ENCODE peak calls at places on chromosomes 6 and 20, in four cellular contexts. K is omental fat pad, C is IMR-90, E is neural crest cell. O is an unnamed sample.

GRCh38 chr6:146210406-146211068 is 181.7 kb downstream of the GRM1 start:
- DNase-seq in E (no peak), C (no peak), K (no peak), O (no peak)

GRCh38 chr6:36169023-36170007 is 27.2 kb upstream of the BRPF3 start:
- DNase-seq in C (no peak), K (no peak), E (no peak), O (no peak)

GRCh38 chr6:135465307-135465706 is 32.2 kb downstream of the AHI1 start:
- DNase-seq in C (no peak), K (no peak), E (no peak), O (no peak)

GRCh38 chr20:37401282-37401929 is 55.5 kb downstream of the SRC start:
- DNase-seq in E (no peak), K (no peak), C (no peak), O (no peak)

GRCh38 chr20:9280654-9281053 is 211.8 kb downstream of the PLCB4 start:
- DNase-seq in C (peak; percentile 21), K (no peak), E (no peak), O (no peak)

GRCh38 chr6:98808522-98809210 is 25.7 kb upstream of the POU3F2 start:
- DNase-seq in C (no peak), E (no peak), K (no peak), O (no peak)

GRCh38 chr6:82589509-82590206 is 226.0 kb downstream of the TPBG start:
- DNase-seq in E (no peak), K (no peak), C (peak; percentile 64), O (peak; percentile 76)

GRCh38 chr6:38149526-38149925 is 330.0 kb downstream of the ZFAND3 start:
- DNase-seq in K (no peak), C (peak; percentile 49), E (no peak), O (no peak)

GRCh38 chr6:157764346-157765068 is 58.5 kb upstream of the SNX9 start:
- DNase-seq in C (peak; percentile 100), E (no peak), K (peak; percentile 56), O (peak; percentile 99)

GRCh38 chr6:151765444-151765886 is 42.0 kb upstream of the ESR1 start:
- DNase-seq in K (no peak), E (peak; percentile 46), C (peak; percentile 77), O (peak; percentile 81)

GRCh38 chr6:52045033-52045432 is 42.4 kb downstream of the PKHD1 start:
- DNase-seq in C (no peak), E (no peak), K (no peak), O (no peak)

GRCh38 chr6:72262254-72262653 is 359.6 kb upstream of the KCNQ5 start:
- DNase-seq in K (no peak), E (no peak), C (no peak), O (no peak)

GRCh38 chr20:31595654-31596411 is 9.3 kb upstream of the ID1 start:
- DNase-seq in C (peak; percentile 86), K (peak; percentile 41), E (peak; percentile 68), O (peak; percentile 99)

GRCh38 chr6:21597706-21598273 is 4.2 kb downstream of the SOX4 start:
- DNase-seq in K (no peak), C (no peak), E (no peak), O (peak; percentile 54)

GRCh38 chr6:113464959-113465358 is 392.2 kb upstream of the MARCKS start:
- DNase-seq in K (no peak), E (no peak), C (peak; percentile 85), O (peak; percentile 50)

GRCh38 chr20:57458400-57459160 is 66.4 kb downstream of the CTCFL start:
- DNase-seq in C (no peak), K (no peak), E (no peak), O (no peak)

GRCh38 chr6:161919711-161920110 is 645.9 kb upstream of the AGPAT4 start:
- DNase-seq in E (no peak), C (no peak), K (no peak), O (no peak)

GRCh38 chr6:33192671-33193602 is 670 bp upstream of the COL11A2 start:
- DNase-seq in C (no peak), E (peak; percentile 37), K (no peak), O (no peak)

GRCh38 chr6:40413231-40413755 is 173.9 kb downstream of the LRFN2 start:
- DNase-seq in K (no peak), C (no peak), E (no peak), O (no peak)

GRCh38 chr6:101393291-101394251 is at the start of gene GRIK2:
- DNase-seq in C (peak; percentile 47), K (no peak), E (peak; percentile 63), O (peak; percentile 28)

GRCh38 chr6:57072108-57072507 is 17.9 kb upstream of the ZNF451 start:
- DNase-seq in E (no peak), K (no peak), C (no peak), O (no peak)

GRCh38 chr6:111871207-111871606 is 2.0 kb downstream of the FYN start:
- DNase-seq in E (no peak), C (no peak), K (no peak), O (no peak)

GRCh38 chr6:89198235-89198634 is 18.9 kb downstream of the GABRR1 start:
- DNase-seq in C (no peak), K (no peak), E (no peak), O (no peak)

GRCh38 chr6:70396796-70397729 is 16.2 kb upstream of the FAM135A start:
- DNase-seq in E (no peak), C (no peak), K (no peak), O (peak; percentile 11)

GRCh38 chr20:43843096-43843964 is 71.3 kb upstream of the TOX2 start:
- DNase-seq in K (no peak), E (no peak), C (peak; percentile 97), O (peak; percentile 78)

GRCh38 chr6:95686858-95687257 is 109.5 kb downstream of the MANEA start:
- DNase-seq in K (no peak), E (no peak), C (no peak), O (no peak)

GRCh38 chr6:56649782-56650181 is 7.1 kb upstream of the DST start:
- DNase-seq in K (no peak), E (no peak), C (peak; percentile 64), O (peak; percentile 57)

GRCh38 chr6:44162876-44163625 is 4.4 kb downstream of the CAPN11 start:
- DNase-seq in K (no peak), C (peak; percentile 44), E (no peak), O (no peak)

DNA sequence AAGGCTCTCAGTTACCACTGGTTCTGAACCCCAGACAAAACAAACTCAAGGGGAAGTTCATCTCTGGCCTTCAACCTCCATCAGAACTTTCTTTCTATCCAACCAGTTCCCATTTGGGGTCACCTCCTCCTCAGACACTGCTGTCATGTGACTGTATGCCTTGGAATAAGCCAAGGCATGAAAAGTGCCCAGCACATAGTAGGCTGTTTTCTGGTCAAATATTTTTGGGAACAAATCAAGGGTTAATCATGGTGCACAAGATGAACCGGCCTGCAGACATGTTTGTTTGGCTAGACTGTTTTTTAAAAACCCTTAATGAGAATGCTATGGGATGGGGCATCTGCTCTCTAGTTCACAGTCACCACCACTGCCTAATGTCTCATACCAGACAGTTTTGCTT is 48.9 kb upstream of the MRPS10 start:
- DNase-seq in C (peak; percentile 26), K (no peak), E (no peak), O (no peak)
- TF ChIP-seq CTCF in C (no peak), K (no peak), E (no peak), O (no peak)

GRCh38 chr20:51810155-51811039 is 8.1 kb upstream of the SALL4 start:
- DNase-seq in C (no peak), K (no peak), E (no peak), O (peak; percentile 37)
- TF ChIP-seq CTCF in C (no peak), K (no peak), E (peak; percentile 35), O (no peak)

GRCh38 chr6:138987299-138987642 is 782 bp downstream of the REPS1 start:
- DNase-seq in K (no peak), E (peak; percentile 5), C (no peak), O (no peak)

GRCh38 chr6:138987643-138988468 is at the start of gene REPS1:
- DNase-seq in E (peak; percentile 97), K (peak; percentile 76), C (peak; percentile 82), O (peak; percentile 88)

GRCh38 chr6:138989098-138989983 is 1.3 kb upstream of the REPS1 start:
- DNase-seq in E (no peak), C (no peak), K (no peak), O (no peak)

GRCh38 chr6:138986578-138986977 is 1.5 kb downstream of the REPS1 start:
- DNase-seq in C (peak; percentile 60), K (no peak), E (no peak), O (peak; percentile 79)

DNA sequence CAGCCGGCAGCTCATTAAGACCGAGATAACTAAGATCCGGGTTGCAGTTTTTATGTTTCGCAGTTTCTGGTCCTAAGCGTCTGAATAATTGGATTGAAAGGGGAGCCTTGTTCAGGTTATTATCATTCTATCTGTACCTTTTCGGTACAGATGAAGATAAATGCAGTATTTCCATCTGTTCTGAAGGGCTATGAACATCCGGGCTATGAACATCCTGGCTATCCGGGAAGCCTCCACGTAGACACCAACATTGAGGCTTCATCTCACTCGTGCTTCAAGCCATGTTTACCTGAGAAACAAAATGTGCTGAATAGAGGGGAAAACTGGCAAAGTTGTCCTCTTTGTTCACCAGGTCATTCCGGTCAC is 399 bp upstream of the REPS1 start:
- DNase-seq in E (no peak), K (no peak), C (peak; percentile 4), O (no peak)
- TF ChIP-seq CTCF in E (peak; percentile 7), K (no peak), C (no peak), O (no peak)

GRCh38 chr20:58542411-58543095 is 27.4 kb upstream of the APCDD1L start:
- DNase-seq in C (peak; percentile 36), E (no peak), K (no peak), O (no peak)
- TF ChIP-seq CTCF in C (no peak), E (no peak), K (no peak), O (no peak)

DNA sequence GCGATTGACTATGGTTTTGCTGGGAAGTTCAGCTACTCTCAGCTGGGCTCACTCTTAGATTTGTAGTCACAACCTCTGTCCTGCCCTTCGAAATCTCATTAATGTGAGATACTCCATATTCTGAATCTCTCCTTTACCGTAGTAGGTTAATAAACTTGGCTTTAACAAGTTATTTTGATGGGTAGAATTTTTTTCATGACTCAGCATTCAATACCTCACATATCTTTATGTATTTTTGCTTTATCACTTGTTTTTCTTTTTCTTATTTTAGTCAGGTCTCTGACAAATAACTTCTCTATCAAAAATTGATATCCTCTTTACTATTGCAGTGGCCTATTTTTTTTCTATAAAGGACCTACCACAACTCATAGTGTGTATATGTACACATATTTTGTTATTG is 855.2 kb upstream of the ADGRB3 start:
- DNase-seq in E (no peak), K (no peak), C (no peak), O (no peak)
- TF ChIP-seq CTCF in E (no peak), K (no peak), C (no peak), O (no peak)

GRCh38 chr6:39228992-39229767 is at the start of gene KCNK5:
- DNase-seq in C (peak; percentile 2), K (peak; percentile 56), E (peak; percentile 79), O (peak; percentile 13)
- TF ChIP-seq CTCF in C (peak; percentile 8), K (no peak), E (peak; percentile 78), O (peak; percentile 22)

O was measured in fibroblast of villous mesenchyme.